ENCODE peak calls at places on chromosomes 7 and 10, in six cellular contexts. G is stomach, U is GM12891, M is prostate gland, D is GM23338, O is HCT116. E is an unnamed sample.

GRCh38 chr7:152894295-152895170 is 135.0 kb downstream of the ACTR3B start:
- DNase-seq in G (no peak), U (peak; percentile 88), M (no peak), D (peak; percentile 74), O (no peak), E (no peak)

GRCh38 chr10:104614245-104614831 is 26.8 kb upstream of the SORCS3 start:
- DNase-seq in G (no peak), U (peak; percentile 35), M (no peak), D (peak; percentile 71), O (peak; percentile 29), E (no peak)

GRCh38 chr10:30359373-30360206 is 10.5 kb upstream of the MTPAP start:
- DNase-seq in G (peak; percentile 66), U (peak; percentile 57), M (no peak), D (peak; percentile 89), O (peak; percentile 82), E (peak; percentile 70)

GRCh38 chr7:70071786-70072185 is 473.5 kb downstream of the AUTS2 start:
- DNase-seq in G (no peak), U (no peak), M (no peak), D (no peak), O (no peak), E (no peak)

GRCh38 chr7:102444961-102445673 is 11.7 kb downstream of the ORAI2 start:
- DNase-seq in G (no peak), U (no peak), M (no peak), D (no peak), O (no peak), E (no peak)

GRCh38 chr7:141200191-141201108 is 126.6 kb downstream of the TMEM178B start:
- DNase-seq in G (no peak), U (no peak), M (no peak), D (no peak), O (no peak), E (no peak)

GRCh38 chr7:128217972-128218652 is 23.0 kb upstream of the LEP start:
- DNase-seq in G (no peak), U (no peak), M (no peak), D (peak; percentile 52), O (no peak), E (peak; percentile 38)

GRCh38 chr7:74376256-74377036 is 77.3 kb upstream of the GTF2IRD1 start:
- DNase-seq in G (no peak), U (no peak), M (no peak), D (no peak), O (no peak), E (no peak)

GRCh38 chr7:70696139-70696782 is 435.7 kb upstream of the GALNT17 start:
- DNase-seq in G (no peak), U (no peak), M (no peak), D (no peak), O (no peak), E (no peak)

GRCh38 chr7:132160525-132161230 is 415.6 kb downstream of the PLXNA4 start:
- DNase-seq in G (no peak), U (no peak), M (no peak), D (no peak), O (no peak), E (no peak)

GRCh38 chr7:101402081-101402779 is 39.6 kb downstream of the COL26A1 start:
- DNase-seq in G (no peak), U (no peak), M (peak; percentile 39), D (peak; percentile 98), O (no peak), E (no peak)

GRCh38 chr10:125985557-125986246 is 89.3 kb downstream of the FANK1 start:
- DNase-seq in G (no peak), U (no peak), M (no peak), D (no peak), O (no peak), E (no peak)

GRCh38 chr10:71817831-71818268 is 33.2 kb downstream of the PSAP start:
- DNase-seq in G (no peak), U (no peak), M (no peak), D (no peak), O (no peak), E (peak; percentile 87)

GRCh38 chr7:151641587-151641986 is 121.9 kb upstream of the RHEB start:
- DNase-seq in G (no peak), U (no peak), M (no peak), D (no peak), O (no peak), E (no peak)

GRCh38 chr10:21803374-21803773 is 200.2 kb downstream of the DNAJC1 start:
- DNase-seq in G (no peak), U (no peak), M (no peak), D (no peak), O (no peak), E (no peak)

GRCh38 chr7:94696981-94697670 is 41.2 kb upstream of the SGCE start:
- DNase-seq in G (peak; percentile 44), U (no peak), M (no peak), D (no peak), O (peak; percentile 61), E (peak; percentile 86)
- TF ChIP-seq POLR2AphosphoS5 in G (no peak), U (no peak), M (no peak), D (no peak), O (peak; percentile 43), E (peak; percentile 55)

DNA sequence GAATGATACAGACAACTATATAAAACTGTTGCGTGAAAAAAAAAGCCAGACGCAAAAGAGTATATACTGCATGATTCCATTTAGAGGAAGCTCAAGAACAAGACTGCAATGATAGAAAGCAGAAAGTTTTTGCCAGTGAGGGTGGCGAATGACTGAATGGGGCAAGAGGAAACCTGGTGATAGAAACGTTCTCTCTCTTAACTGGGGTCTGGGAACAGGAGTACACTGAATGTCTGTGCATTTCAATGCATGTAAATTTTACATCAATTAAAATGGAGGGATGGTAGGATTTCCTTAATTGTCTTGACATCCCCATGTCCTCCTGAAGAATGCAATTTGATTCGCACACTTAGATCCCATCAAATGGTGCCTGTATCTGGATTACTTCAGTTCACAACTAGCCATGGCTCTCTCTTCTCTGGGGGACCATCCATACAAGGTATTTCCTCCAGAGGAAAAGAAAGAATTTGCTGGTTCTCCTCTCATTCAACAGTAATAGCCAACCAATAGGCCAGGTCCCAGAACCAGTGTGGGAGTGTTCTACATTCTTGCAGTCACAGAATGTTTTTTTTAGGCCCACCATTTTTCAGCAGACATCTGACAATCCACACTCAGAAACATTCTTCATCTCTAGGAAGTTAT is 221.0 kb upstream of the KLF14 start:
- DNase-seq in G (no peak), U (no peak), M (no peak), D (no peak), O (no peak), E (no peak)
- TF ChIP-seq POLR2AphosphoS5 in G (no peak), U (peak; percentile 72), M (no peak), D (no peak), O (peak; percentile 26), E (no peak)

GRCh38 chr10:95336702-95337101 is 45.9 kb upstream of the PDLIM1 start:
- DNase-seq in G (no peak), U (no peak), M (no peak), D (no peak), O (no peak), E (no peak)

GRCh38 chr10:95335933-95336699 is 45.3 kb upstream of the PDLIM1 start:
- DNase-seq in G (no peak), U (no peak), M (no peak), D (no peak), O (no peak), E (no peak)

GRCh38 chr10:95334793-95335120 is 44.0 kb upstream of the PDLIM1 start:
- DNase-seq in G (no peak), U (no peak), M (no peak), D (no peak), O (no peak), E (no peak)

GRCh38 chr10:95332666-95333249 is 42.0 kb upstream of the PDLIM1 start:
- DNase-seq in G (no peak), U (no peak), M (no peak), D (no peak), O (no peak), E (no peak)

DNA sequence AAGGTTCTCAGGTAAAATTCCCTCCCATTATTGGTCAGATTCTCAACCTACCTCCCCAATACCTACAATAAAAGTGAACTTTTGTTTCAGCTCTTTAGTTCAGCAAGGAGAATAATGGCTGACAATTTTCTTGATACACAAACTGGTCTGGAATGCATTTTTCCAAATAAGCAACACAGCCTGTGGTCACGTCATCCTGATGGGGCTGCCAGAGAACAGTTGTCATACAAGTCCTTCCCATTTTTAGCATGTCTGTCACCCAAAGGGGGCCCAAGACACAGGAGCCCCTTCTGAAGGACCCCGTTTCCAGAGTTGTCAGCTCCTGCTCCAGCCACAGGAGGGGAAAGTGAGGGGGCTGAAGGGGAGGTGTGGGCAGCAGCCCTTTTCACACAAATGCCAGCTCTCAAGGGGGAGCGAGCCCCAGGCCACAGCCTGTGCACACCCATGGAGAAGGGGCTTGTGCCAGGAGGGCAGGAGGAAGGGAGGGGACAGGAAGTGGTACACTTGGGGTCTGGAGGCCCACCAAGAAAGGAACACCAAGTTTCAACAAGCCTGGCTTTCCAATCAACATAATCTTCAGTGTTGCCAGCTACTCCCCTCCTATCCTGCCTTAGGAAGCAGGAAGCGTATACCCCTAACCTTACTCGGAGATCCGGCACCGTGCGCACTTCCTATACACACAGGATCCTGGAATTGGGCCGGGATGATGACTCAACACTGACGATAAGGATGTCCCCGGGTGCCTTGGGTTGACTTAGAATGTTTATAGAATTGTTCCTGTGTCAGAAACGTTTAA is 43.4 kb upstream of the PDLIM1 start:
- DNase-seq in G (peak; percentile 65), U (no peak), M (peak; percentile 28), D (no peak), O (no peak), E (peak; percentile 88)
- TF ChIP-seq POLR2AphosphoS5 in G (peak; percentile 67), U (no peak), M (peak; percentile 35), D (no peak), O (no peak), E (peak; percentile 42)

DNA sequence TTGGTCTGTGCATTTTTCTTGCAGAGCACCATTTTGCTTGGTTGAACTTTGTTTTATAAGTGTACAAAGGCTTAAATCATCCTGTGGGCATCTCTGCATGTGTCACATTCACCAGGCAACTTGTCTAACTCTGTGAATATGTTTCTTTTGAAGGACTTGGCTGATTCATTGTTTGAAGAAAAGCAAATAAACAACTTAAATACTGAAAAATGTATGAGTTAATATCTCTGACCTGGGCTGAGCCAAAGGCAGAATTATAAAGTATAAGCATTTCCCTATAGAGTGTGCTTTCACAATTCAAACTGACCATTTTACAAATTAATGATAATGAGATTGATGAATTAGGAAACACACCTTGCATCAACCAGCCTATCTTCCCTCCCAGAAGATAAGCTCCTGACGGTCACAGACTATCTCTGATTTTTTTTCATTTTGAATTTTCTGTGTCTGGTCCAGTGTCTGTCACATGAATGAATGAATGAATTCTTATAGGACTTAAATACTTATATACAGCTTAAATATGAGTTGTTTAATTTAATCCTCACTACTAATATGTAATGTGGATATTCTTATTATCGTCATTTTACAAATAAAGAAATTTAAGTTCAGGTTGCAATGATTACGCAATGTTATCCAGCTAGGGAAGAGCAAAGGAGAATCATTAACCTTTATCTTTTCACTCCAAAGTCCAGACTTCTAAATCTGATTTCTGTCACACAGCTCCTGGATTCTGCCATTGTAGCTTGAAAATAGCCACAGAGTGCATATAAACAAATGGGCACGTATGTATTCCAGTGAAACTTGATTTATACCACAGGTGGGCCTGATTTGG is 182.0 kb upstream of the PHYHIPL start:
- DNase-seq in G (no peak), U (no peak), M (no peak), D (no peak), O (no peak), E (no peak)
- TF ChIP-seq POLR2AphosphoS5 in G (no peak), U (no peak), M (no peak), D (no peak), O (no peak), E (no peak)

DNA sequence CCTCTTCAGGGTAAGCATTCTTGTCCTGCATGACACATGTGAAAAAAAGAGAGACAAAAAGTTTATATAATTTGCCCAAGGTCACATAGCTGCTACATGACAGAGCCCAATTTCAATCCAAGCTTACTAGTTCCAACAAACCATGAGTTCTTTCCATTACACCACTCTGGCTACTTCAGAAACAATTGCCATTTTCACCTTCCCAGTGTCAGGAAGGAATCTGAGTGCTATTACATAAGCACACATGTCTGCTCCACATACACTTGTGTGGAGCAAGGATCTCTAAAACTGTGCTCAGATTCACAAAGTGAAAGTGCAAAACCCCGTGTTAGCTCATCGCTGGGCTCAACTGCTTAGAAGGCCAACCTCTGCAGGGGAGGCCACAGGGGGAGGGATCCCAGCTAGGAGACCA is 356.2 kb upstream of the NFE2L3 start:
- DNase-seq in G (no peak), U (no peak), M (no peak), D (no peak), O (no peak), E (no peak)
- TF ChIP-seq POLR2AphosphoS5 in G (peak; percentile 93), U (no peak), M (no peak), D (no peak), O (no peak), E (peak; percentile 69)

E was measured in sigmoid colon.